ENCODE peak calls at places on chromosomes 3 and 15, in nine cellular contexts. T is lung, F is A549, Q is A673, P is pancreas, C is OCI-LY7, N is adrenal gland, Y is HepG2, A is esophagus squamous epithelium. G is an unnamed sample.

GRCh38 chr15:49468440-49468839 is 45.4 kb downstream of the FGF7 start:
- DNase-seq in C (no peak), P (no peak), F (no peak), Y (peak), N (no peak), Q (no peak), A (no peak), T (no peak), G (no peak)

GRCh38 chr15:62665449-62665848 is 377.1 kb upstream of the TPM1 start:
- DNase-seq in T (no peak), Q (no peak), A (no peak), N (no peak), Y (peak), F (no peak), C (no peak), P (no peak), G (no peak)

GRCh38 chr3:154191520-154191919 is 70.3 kb downstream of the ARHGEF26 start:
- DNase-seq in T (no peak), C (no peak), Q (no peak), A (no peak), P (no peak), F (no peak), N (no peak), Y (no peak), G (no peak)

GRCh38 chr15:77181305-77182074 is 110.6 kb upstream of the TSPAN3 start:
- DNase-seq in Q (no peak), N (no peak), F (no peak), C (peak), Y (no peak), A (no peak), P (no peak), T (no peak), G (no peak)

GRCh38 chr3:110773413-110773954 is 298.1 kb upstream of the NECTIN3 start:
- DNase-seq in Y (peak), A (no peak), P (no peak), T (no peak), Q (no peak), F (peak), N (no peak), C (no peak), G (peak)

GRCh38 chr3:98577178-98577895 is 16.1 kb downstream of the CPOX start:
- DNase-seq in A (no peak), T (no peak), P (no peak), F (no peak), N (no peak), Y (no peak), Q (no peak), C (no peak), G (no peak)

GRCh38 chr3:155664922-155665695 is 79.8 kb downstream of the PLCH1 start:
- DNase-seq in Q (no peak), A (peak), T (peak), F (peak), C (no peak), Y (peak), P (peak), N (peak), G (peak)

GRCh38 chr15:73240864-73241499 is 127.8 kb downstream of the HCN4 start:
- DNase-seq in F (peak), P (peak), N (peak), C (peak), A (no peak), Q (peak), Y (peak), T (peak), G (peak)

GRCh38 chr15:88636654-88637053 is 2.2 kb upstream of the ISG20 start:
- DNase-seq in F (no peak), Q (no peak), C (no peak), N (no peak), P (no peak), T (no peak), A (no peak), Y (no peak), G (no peak)

GRCh38 chr3:169299129-169299528 is 364.4 kb downstream of the MECOM start:
- DNase-seq in F (no peak), A (no peak), P (no peak), Y (no peak), C (no peak), T (no peak), Q (no peak), N (no peak), G (no peak)

GRCh38 chr15:59335197-59335786 is 37.4 kb downstream of the MYO1E start:
- DNase-seq in F (no peak), C (no peak), N (no peak), T (no peak), P (no peak), Q (no peak), A (no peak), Y (peak), G (no peak)

GRCh38 chr15:77974098-77974414 is 103.5 kb downstream of the TBC1D2B start:
- DNase-seq in A (no peak), Y (no peak), C (no peak), F (no peak), P (peak), N (peak), Q (no peak), T (no peak), G (peak)

GRCh38 chr3:169699536-169700050 is 36.1 kb upstream of the MECOM start:
- DNase-seq in Q (no peak), C (no peak), N (peak), A (peak), F (no peak), P (peak), Y (peak), T (no peak), G (peak)

GRCh38 chr3:196339493-196340254 is 1.5 kb upstream of the TM4SF19 start:
- DNase-seq in C (no peak), A (no peak), F (peak), T (no peak), Y (peak), Q (no peak), P (no peak), N (peak), G (no peak)

GRCh38 chr3:123602325-123602724 is 17.5 kb upstream of the HACD2 start:
- DNase-seq in N (no peak), P (peak), Y (peak), T (no peak), Q (peak), F (peak), A (no peak), C (no peak), G (peak)

GRCh38 chr3:16632395-16632794 is 27.2 kb upstream of the DAZL start:
- DNase-seq in F (no peak), Y (no peak), T (no peak), Q (no peak), A (no peak), N (no peak), C (no peak), P (no peak), G (no peak)

GRCh38 chr15:70748281-70748747 is 15.0 kb downstream of the UACA start:
- DNase-seq in N (peak), P (peak), A (no peak), Q (no peak), Y (no peak), F (no peak), T (no peak), C (no peak), G (no peak)

GRCh38 chr15:60477991-60478632 is 830 bp downstream of the ICE2 start:
- DNase-seq in N (no peak), A (no peak), T (no peak), Y (peak), P (no peak), Q (no peak), F (peak), C (peak), G (no peak)

GRCh38 chr15:57376695-57377477 is 581 bp downstream of the CGNL1 start:
- DNase-seq in Y (peak), N (peak), Q (peak), P (peak), C (no peak), F (peak), T (peak), A (no peak), G (no peak)

GRCh38 chr3:18641916-18642315 is 216.8 kb upstream of the SATB1 start:
- DNase-seq in F (no peak), T (no peak), Q (no peak), A (no peak), Y (no peak), C (no peak), P (no peak), N (no peak), G (no peak)

GRCh38 chr3:27349832-27350231 is 19.4 kb downstream of the NEK10 start:
- DNase-seq in P (no peak), A (no peak), Q (no peak), N (no peak), T (no peak), Y (no peak), F (no peak), C (no peak), G (no peak)

GRCh38 chr3:39291903-39292329 is 12.1 kb upstream of the CX3CR1 start:
- DNase-seq in C (peak), Y (peak), T (peak), A (no peak), P (peak), F (peak), N (peak), Q (peak), G (peak)

GRCh38 chr3:132164469-132165092 is 129.8 kb upstream of the CPNE4 start:
- DNase-seq in P (no peak), Q (no peak), Y (peak), T (no peak), C (no peak), N (no peak), F (peak), A (no peak), G (peak)

GRCh38 chr15:29103825-29104565 is 165.6 kb downstream of the NSMCE3 start:
- DNase-seq in P (peak), Q (peak), A (no peak), T (no peak), C (peak), N (peak), Y (no peak), F (peak), G (peak)

GRCh38 chr3:61772439-61772838 is 211.1 kb downstream of the PTPRG start:
- DNase-seq in C (no peak), N (no peak), Y (no peak), T (no peak), Q (no peak), P (no peak), F (no peak), A (no peak), G (no peak)

GRCh38 chr3:56783644-56784451 is 17.9 kb downstream of the ARHGEF3 start:
- DNase-seq in T (peak), P (peak), Q (no peak), C (peak), F (peak), Y (peak), N (peak), A (peak), G (peak)

GRCh38 chr3:13088020-13089006 is 15.1 kb upstream of the IQSEC1 start:
- DNase-seq in P (no peak), Y (no peak), A (no peak), T (no peak), F (no peak), Q (no peak), C (peak), N (no peak), G (no peak)

GRCh38 chr3:62982795-62983455 is 107.7 kb upstream of the CADPS start:
- DNase-seq in F (no peak), C (no peak), P (no peak), Q (no peak), T (no peak), N (no peak), A (no peak), Y (no peak), G (no peak)

GRCh38 chr3:7760718-7761117 is 740.9 kb upstream of the LMCD1 start:
- DNase-seq in T (no peak), N (no peak), A (no peak), F (no peak), Q (no peak), Y (no peak), P (no peak), C (no peak), G (no peak)

GRCh38 chr3:13539285-13539625 is 9.7 kb upstream of the FBLN2 start:
- DNase-seq in Q (no peak), T (no peak), A (no peak), P (no peak), F (no peak), Y (no peak), N (no peak), C (no peak), G (peak)

GRCh38 chr15:31301687-31301990 is 25.0 kb upstream of the KLF13 start:
- DNase-seq in N (no peak), F (no peak), C (peak), A (no peak), Q (no peak), T (no peak), P (no peak), Y (no peak), G (no peak)

GRCh38 chr3:168417016-168417415 is 321.3 kb upstream of the GOLIM4 start:
- DNase-seq in C (no peak), Q (no peak), N (no peak), A (no peak), P (no peak), F (no peak), T (no peak), Y (no peak), G (no peak)

GRCh38 chr3:178419078-178419477 is 117.2 kb upstream of the KCNMB2 start:
- DNase-seq in Q (no peak), F (peak), Y (no peak), C (no peak), P (no peak), A (no peak), T (no peak), N (no peak), G (no peak)

GRCh38 chr3:178417736-178418135 is 118.5 kb upstream of the KCNMB2 start:
- DNase-seq in N (no peak), Y (no peak), A (no peak), P (no peak), Q (no peak), T (no peak), F (no peak), C (no peak), G (no peak)

GRCh38 chr3:178420033-178420432 is 116.2 kb upstream of the KCNMB2 start:
- DNase-seq in C (no peak), N (no peak), F (no peak), A (no peak), Q (no peak), Y (no peak), T (no peak), P (no peak), G (no peak)

GRCh38 chr3:178421069-178421468 is 115.2 kb upstream of the KCNMB2 start:
- DNase-seq in C (no peak), N (no peak), A (no peak), T (no peak), Y (no peak), Q (no peak), P (no peak), F (peak), G (no peak)

DNA sequence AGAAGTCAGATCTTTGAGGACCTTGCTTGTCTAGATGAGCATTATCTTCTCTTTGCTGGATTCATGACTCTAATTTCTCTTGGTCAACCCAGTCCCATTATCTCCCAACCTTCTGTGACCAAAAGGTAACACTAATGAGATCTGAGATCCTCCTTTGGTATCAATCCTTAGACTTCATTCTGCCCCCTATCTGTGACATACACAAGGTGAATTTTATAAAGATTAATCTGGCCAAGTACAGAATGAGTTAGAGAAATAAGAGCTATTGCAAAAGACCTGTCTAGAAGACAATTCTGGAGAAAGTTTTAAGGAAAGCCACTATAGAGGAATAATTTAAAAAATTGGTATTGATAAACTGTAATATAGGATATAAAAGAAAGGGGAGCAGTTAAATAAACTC is 113.8 kb upstream of the KCNMB2 start:
- DNase-seq in T (no peak), F (no peak), N (no peak), Q (no peak), P (no peak), C (no peak), Y (no peak), A (no peak), G (no peak)
- TF ChIP-seq CTCF in T (no peak), F (no peak), N (no peak), Q (no peak), P (no peak), C (peak), Y (no peak), A (peak), G (no peak)

DNA sequence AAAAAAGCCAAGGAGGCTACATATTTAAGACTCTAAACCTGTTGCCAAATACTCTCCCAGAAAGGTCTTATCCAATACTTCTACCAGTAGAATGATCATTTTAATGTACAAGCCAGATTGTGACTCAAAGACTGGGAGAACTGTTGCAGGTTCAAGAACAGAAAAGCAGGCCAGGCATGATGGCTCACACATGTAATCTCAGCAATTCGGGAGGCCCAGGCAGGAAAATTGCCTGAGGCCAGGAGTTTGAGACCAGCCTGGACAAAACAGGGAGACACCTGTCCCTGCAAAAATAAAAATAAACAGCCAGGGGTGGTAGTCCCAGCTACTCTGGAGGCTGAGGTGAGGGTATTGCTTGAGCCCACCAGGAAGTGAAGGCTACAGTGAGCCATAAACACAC is 17.8 kb upstream of the THUMPD3 start:
- DNase-seq in T (no peak), C (no peak), Y (no peak), P (no peak), Q (no peak), N (no peak), F (no peak), A (no peak), G (no peak)
- H3K27ac ChIP-seq in T (no peak), C (no peak), Y (no peak), P (no peak), Q (no peak), N (no peak), F (no peak), A (no peak), G (no peak)

GRCh38 chr15:75694241-75695182 is 18.1 kb downstream of the CSPG4 start:
- DNase-seq in C (peak), Q (peak), F (peak), A (peak), T (peak), N (peak), Y (peak), P (peak), G (peak)
- TF ChIP-seq CTCF in C (peak), Q (peak), F (peak), A (peak), T (no peak), N (peak), Y (peak), P (peak), G (peak)

DNA sequence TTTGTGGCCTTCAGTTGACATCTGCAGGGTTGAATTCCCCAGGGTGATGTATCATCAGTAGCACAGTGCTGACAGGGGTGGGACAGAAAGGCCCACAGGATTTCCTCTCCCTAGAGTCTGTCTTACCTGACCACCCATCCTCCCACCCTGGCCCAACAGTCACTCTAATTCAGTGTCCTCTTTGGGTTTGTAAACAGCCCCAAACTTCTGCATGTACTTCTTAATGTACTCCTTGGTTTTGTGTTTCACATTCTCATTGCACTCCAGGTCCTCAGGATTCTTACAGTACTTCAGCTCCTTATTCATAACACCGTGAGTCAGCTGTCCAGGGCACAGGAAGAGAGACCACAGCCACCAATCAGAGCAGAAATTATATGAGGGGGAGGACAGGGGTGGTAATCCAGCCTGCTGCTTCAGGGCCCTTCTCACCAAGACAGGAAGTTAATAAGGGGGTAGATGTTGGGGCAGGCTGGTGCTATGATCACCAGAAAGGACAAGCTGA is 37.5 kb downstream of the NBEAL2 start:
- DNase-seq in N (no peak), P (no peak), Q (peak), T (no peak), C (peak), F (no peak), A (no peak), Y (no peak), G (peak)
- H3K27ac ChIP-seq in N (peak), P (no peak), Q (no peak), T (peak), C (peak), F (no peak), A (no peak), Y (no peak), G (peak)

DNA sequence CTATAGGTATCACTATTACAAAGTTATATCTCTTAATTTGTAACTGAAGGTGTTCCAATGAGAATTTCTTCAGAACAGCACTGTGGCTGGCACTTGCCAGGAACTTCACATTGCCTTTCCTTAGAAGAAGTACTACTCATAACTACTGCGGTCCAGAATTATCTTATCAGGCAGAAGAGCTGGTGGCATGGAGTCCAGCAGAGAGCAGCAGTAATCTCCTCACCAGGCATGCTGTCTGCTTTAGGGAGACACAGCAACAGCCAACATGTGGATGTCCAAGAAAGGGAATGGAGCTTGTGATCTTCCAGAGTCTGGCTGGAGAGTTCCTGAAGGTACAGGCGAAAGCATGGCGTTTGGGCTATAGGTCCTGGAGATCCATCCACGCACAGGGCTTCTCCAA is 919.7 kb upstream of the NR2F2 start:
- DNase-seq in T (no peak), A (no peak), Q (no peak), F (no peak), Y (no peak), N (no peak), P (no peak), C (no peak), G (no peak)
- TF ChIP-seq CTCF in T (no peak), A (no peak), Q (no peak), F (no peak), Y (no peak), N (no peak), P (no peak), C (no peak), G (no peak)

G was measured in AG04450.